ENCODE peak calls at places on chromosomes 11 and 22, in four cellular contexts. H, S, D and K are unnamed samples.

GRCh38 chr11:74024630-74025029 is 15.7 kb upstream of the UCP3 start:
- DNase-seq in D (no peak), H (peak), S (no peak), K (no peak)

GRCh38 chr11:1161410-1162152 is 3.8 kb downstream of the MUC5AC start:
- DNase-seq in S (no peak), D (no peak), H (no peak), K (no peak)

GRCh38 chr11:90722552-90723190 is 499.8 kb upstream of the CHORDC1 start:
- DNase-seq in D (peak), H (no peak), S (no peak), K (no peak)

GRCh38 chr11:122095950-122096942 is 19.8 kb downstream of the BLID start:
- DNase-seq in H (no peak), D (no peak), S (no peak), K (no peak)

GRCh38 chr11:117670924-117671323 is 126.1 kb downstream of the DSCAML1 start:
- DNase-seq in D (no peak), S (no peak), H (no peak), K (peak)

GRCh38 chr11:133133053-133133452 is 399.2 kb downstream of the OPCML start:
- DNase-seq in H (no peak), D (no peak), S (no peak), K (no peak)

GRCh38 chr11:17743808-17744119 is 9.2 kb downstream of the KCNC1 start:
- DNase-seq in D (no peak), H (no peak), S (no peak), K (no peak)

GRCh38 chr22:26648011-26648497 is 9.3 kb upstream of the MIAT start:
- DNase-seq in D (no peak), H (no peak), S (no peak), K (peak)

GRCh38 chr11:43957571-43957970 is 15.1 kb downstream of the C11orf96 start:
- DNase-seq in H (no peak), S (no peak), D (no peak), K (no peak)

GRCh38 chr11:43963221-43963620 is 20.8 kb downstream of the C11orf96 start:
- DNase-seq in H (no peak), S (no peak), D (no peak), K (no peak)

GRCh38 chr11:43959321-43959995 is 17.0 kb downstream of the C11orf96 start:
- DNase-seq in H (no peak), S (no peak), D (no peak), K (no peak)

DNA sequence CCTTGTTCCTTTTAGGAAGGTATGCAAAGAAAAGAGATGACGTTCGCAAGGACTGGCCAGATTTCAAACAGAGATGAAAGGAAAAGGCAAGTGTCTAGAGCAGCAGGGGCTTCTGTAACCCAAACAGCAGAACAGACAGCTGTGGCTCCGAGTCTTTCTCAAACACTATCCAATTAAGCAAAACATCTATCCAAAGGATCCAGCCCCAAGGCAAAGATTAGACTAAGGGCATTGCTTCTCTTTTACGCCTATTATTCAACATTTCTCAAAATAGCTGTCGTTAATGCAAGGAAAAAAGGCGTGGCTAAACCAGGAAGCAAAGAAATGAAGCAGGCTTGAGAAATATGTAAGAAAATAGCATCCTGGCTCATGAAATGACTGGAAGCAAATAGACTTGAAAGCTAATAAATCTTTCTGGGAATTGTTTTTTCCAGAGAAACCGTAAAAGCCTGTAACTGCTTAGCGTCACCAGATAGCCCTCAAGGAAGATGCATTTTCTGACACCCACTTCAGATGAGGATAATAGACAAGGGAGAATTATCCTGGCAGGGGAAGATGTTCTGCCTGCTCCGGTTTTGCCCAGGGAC is 20.0 kb downstream of the C11orf96 start:
- DNase-seq in H (no peak), S (no peak), D (no peak), K (no peak)
- TF ChIP-seq SP1 in H (no peak), S (no peak), D (no peak), K (no peak)

GRCh38 chr22:45272498-45272897 is 12.3 kb upstream of the UPK3A start:
- DNase-seq in H (no peak), D (peak), S (no peak), K (no peak)

GRCh38 chr22:45268167-45268957 is 16.4 kb upstream of the UPK3A start:
- DNase-seq in H (no peak), D (no peak), S (no peak), K (peak)

GRCh38 chr22:45270095-45271020 is 14.4 kb upstream of the UPK3A start:
- DNase-seq in S (no peak), H (no peak), D (no peak), K (no peak)

GRCh38 chr22:45271667-45272188 is 13.0 kb upstream of the UPK3A start:
- DNase-seq in H (no peak), D (peak), S (no peak), K (no peak)

GRCh38 chr22:45268958-45269844 is 15.5 kb upstream of the UPK3A start:
- DNase-seq in D (no peak), H (peak), S (no peak), K (peak)
- TF ChIP-seq ESRRA in D (no peak), H (no peak), S (no peak), K (no peak)

GRCh38 chr11:85821636-85822035 is 10.7 kb upstream of the SYTL2 start:
- DNase-seq in S (no peak), H (no peak), D (no peak), K (no peak)
- TF ChIP-seq SP1 in S (no peak), H (no peak), D (no peak), K (no peak)

GRCh38 chr11:2165571-2165970 is 4.6 kb upstream of the INS start:
- DNase-seq in H (no peak), S (no peak), D (no peak), K (no peak)

GRCh38 chr11:2163428-2163978 is 2.5 kb upstream of the INS start:
- DNase-seq in S (no peak), H (no peak), D (no peak), K (no peak)

GRCh38 chr11:2164861-2165555 is 4.0 kb upstream of the INS start:
- DNase-seq in H (no peak), S (no peak), D (no peak), K (no peak)

GRCh38 chr11:2166091-2166851 is 5.3 kb upstream of the INS start:
- DNase-seq in S (no peak), H (peak), D (no peak), K (peak)

DNA sequence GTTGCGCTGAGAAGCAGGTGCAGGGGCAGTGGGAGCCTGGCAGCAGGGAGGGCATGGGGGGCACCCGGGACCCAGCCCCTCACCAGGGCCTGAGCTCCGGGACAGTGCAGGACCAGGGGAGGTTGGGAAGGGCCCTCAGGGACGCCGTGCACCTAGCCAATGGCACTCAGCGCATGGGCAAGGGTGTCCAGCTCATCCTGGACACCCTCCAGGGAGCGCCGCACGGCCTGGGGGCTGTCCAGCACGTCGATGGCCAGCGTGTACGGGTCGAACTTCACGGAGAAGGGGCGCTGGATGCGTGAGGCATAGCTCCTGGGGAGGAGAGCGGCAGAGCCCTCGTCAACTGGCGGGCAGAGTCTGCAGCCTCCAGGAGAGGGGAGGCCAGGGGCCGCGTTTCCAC is 3.1 kb upstream of the INS start:
- DNase-seq in S (no peak), D (no peak), H (no peak), K (no peak)
- TF ChIP-seq ESRRA in S (no peak), D (no peak), H (no peak), K (no peak)

GRCh38 chr11:44823006-44823405 is 96.2 kb downstream of the TSPAN18 start:
- DNase-seq in S (no peak), D (no peak), H (peak), K (peak)
- TF ChIP-seq SP1 in S (no peak), D (no peak), H (no peak), K (no peak)